ENCODE peak calls at places on chromosomes 4 and X, in six cellular contexts. V is WTC11, A is AG09309, W is cardiac fibroblast, B is Calu3, M is choroid plexus epithelial cell. H is an unnamed sample.

GRCh38 chr4:121307441-121308327 is 73.1 kb downstream of the QRFPR start:
- DNase-seq in V (peak; percentile 45), A (peak; percentile 16), W (peak; percentile 76), B (peak; percentile 41), M (peak; percentile 84), H (peak; percentile 69)

GRCh38 chrX:40087574-40088298 is 10.0 kb downstream of the BCOR start:
- DNase-seq in V (no peak), A (no peak), W (no peak), B (no peak), M (no peak), H (no peak)

GRCh38 chrX:10190367-10190766 is 33.6 kb downstream of the CLCN4 start:
- DNase-seq in V (no peak), A (peak; percentile 41), W (peak; percentile 87), B (peak; percentile 24), M (peak; percentile 87), H (peak; percentile 20)

GRCh38 chr4:154506253-154506652 is 14.7 kb upstream of the DCHS2 start:
- DNase-seq in V (no peak), A (peak; percentile 5), W (peak; percentile 54), B (peak; percentile 8), M (peak; percentile 69), H (no peak)

GRCh38 chr4:187685247-187685646 is 310.3 kb upstream of the ZFP42 start:
- DNase-seq in V (no peak), A (no peak), W (no peak), B (no peak), M (no peak), H (no peak)

GRCh38 chr4:38730830-38731646 is 51.8 kb downstream of the TLR10 start:
- DNase-seq in V (peak; percentile 93), A (peak; percentile 78), W (peak; percentile 80), B (peak; percentile 85), M (peak; percentile 95), H (peak; percentile 91)

GRCh38 chr4:1021386-1022050 is 10.1 kb downstream of the FGFRL1 start:
- DNase-seq in V (no peak), A (no peak), W (no peak), B (no peak), M (no peak), H (no peak)

GRCh38 chrX:41526925-41527324 is 79.8 kb downstream of the NYX start:
- DNase-seq in V (no peak), A (peak; percentile 3), W (peak; percentile 5), B (no peak), M (peak; percentile 24), H (peak; percentile 30)

GRCh38 chrX:100748133-100748532 is 16.2 kb upstream of the SYTL4 start:
- DNase-seq in V (no peak), A (no peak), W (no peak), B (no peak), M (no peak), H (no peak)

GRCh38 chr4:143352052-143352451 is 15.4 kb downstream of the GAB1 start:
- DNase-seq in V (no peak), A (no peak), W (peak; percentile 34), B (no peak), M (no peak), H (no peak)

GRCh38 chr4:137263206-137263605 is 269.1 kb downstream of the PCDH18 start:
- DNase-seq in V (no peak), A (no peak), W (no peak), B (no peak), M (no peak), H (no peak)

GRCh38 chr4:154304679-154305078 is 186.9 kb downstream of the DCHS2 start:
- DNase-seq in V (no peak), A (no peak), W (no peak), B (no peak), M (no peak), H (no peak)

GRCh38 chrX:119757979-119758681 is at the start of gene SOWAHD:
- DNase-seq in V (peak; percentile 63), A (no peak), W (peak; percentile 33), B (peak; percentile 46), M (no peak), H (peak; percentile 14)

GRCh38 chr4:176778491-176778890 is 14.2 kb downstream of the VEGFC start:
- DNase-seq in V (no peak), A (no peak), W (peak; percentile 65), B (no peak), M (peak; percentile 86), H (no peak)

GRCh38 chr4:31088600-31089230 is 368.5 kb downstream of the PCDH7 start:
- DNase-seq in V (no peak), A (no peak), W (peak; percentile 67), B (no peak), M (peak; percentile 85), H (no peak)
- TF ChIP-seq CTCF in V (no peak), A (no peak), W (no peak), B (no peak), M (no peak), H (no peak)

GRCh38 chr4:45442466-45442865 is 681.4 kb downstream of the GABRG1 start:
- DNase-seq in V (no peak), A (no peak), W (peak; percentile 24), B (no peak), M (peak; percentile 43), H (no peak)
- TF ChIP-seq CTCF in V (peak; percentile 39), A (no peak), W (peak; percentile 13), B (peak; percentile 18), M (peak; percentile 55), H (no peak)

DNA sequence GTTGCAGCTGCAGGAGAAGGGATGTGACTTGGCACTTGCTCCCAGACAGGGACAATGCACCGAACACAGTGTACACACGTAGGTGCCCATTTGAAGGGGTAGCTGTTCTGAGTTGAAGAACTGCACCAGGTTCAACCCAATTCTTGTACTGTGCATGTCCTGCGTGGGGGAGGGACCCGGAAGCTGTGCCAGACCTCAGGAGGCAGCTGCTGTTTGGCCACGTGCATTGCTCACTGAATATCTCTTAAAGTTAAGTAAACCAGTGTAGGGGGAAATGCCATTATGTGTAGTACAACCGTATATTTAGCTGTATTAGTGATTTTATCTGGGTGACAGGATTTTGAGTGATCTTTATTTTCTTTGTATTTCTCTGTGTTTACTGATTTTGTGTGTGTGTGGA is 12.0 kb upstream of the RBBP7 start:
- DNase-seq in V (no peak), A (no peak), W (peak; percentile 38), B (peak; percentile 34), M (peak; percentile 33), H (peak; percentile 54)
- TF ChIP-seq CTCF in V (no peak), A (no peak), W (no peak), B (no peak), M (no peak), H (no peak)

DNA sequence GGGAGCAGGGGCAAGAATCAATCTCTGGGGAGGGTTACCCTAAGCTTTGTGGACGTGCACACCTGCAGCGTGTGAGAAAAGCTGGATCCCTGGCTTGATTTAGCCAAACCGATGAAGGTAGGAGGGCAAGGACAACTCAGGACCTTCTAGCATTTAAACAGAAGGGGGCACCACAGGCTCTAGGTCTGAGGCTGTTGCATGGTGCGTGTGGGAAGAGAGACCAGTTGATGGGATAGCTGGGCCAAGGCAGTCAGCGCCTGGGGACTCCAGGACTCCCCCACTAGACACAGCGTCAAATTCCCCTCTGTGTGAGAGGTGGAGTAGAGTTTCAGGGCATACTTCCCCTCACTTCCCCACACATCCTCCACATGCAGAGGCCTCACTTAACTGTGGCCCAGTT is 4.3 kb downstream of the GABRQ start:
- DNase-seq in V (peak; percentile 21), A (no peak), W (peak; percentile 0), B (peak; percentile 21), M (peak; percentile 23), H (no peak)
- TF ChIP-seq CTCF in V (no peak), A (peak; percentile 20), W (no peak), B (no peak), M (peak; percentile 35), H (no peak)

H was measured in activated CD8-positive, alpha-beta T cell treated with anti-CD3 and anti-CD28 coated beads for 36 hours.